ENCODE peak calls at places on chromosome 18, in eight cellular contexts. V is dermis microvascular lymphatic vessel endothelial cell, L is NCI-H146, Y is type B pancreatic cell, S is bronchial epithelial cell, C is ureter, E is endothelial cell, A is RCC 7860. P is an unnamed sample.

GRCh38 chr18:48006415-48007175 is 76.1 kb upstream of the SMAD2 start:
- DNase-seq in C (no peak), Y (no peak), S (no peak), A (no peak), L (no peak), E (no peak), V (no peak), P (no peak)

GRCh38 chr18:2883137-2883671 is 36.4 kb downstream of the EMILIN2 start:
- DNase-seq in Y (no peak), S (no peak), V (no peak), A (no peak), C (no peak), E (no peak), L (no peak), P (no peak)

GRCh38 chr18:75183524-75183923 is 25.4 kb downstream of the PTGR3 start:
- DNase-seq in A (peak; percentile 46), S (peak; percentile 95), Y (no peak), L (no peak), V (no peak), C (no peak), E (no peak), P (no peak)

GRCh38 chr18:44149706-44150105 is 531.0 kb upstream of the SETBP1 start:
- DNase-seq in S (peak; percentile 97), A (peak; percentile 75), C (no peak), L (no peak), E (no peak), V (no peak), Y (no peak), P (no peak)

GRCh38 chr18:22467760-22468553 is 50.2 kb upstream of the CTAGE1 start:
- DNase-seq in S (peak; percentile 99), Y (no peak), A (peak; percentile 97), L (no peak), V (no peak), E (no peak), C (no peak), P (no peak)

GRCh38 chr18:48994044-48994651 is 43.4 kb upstream of the SMAD7 start:
- DNase-seq in E (no peak), C (no peak), V (no peak), S (peak; percentile 82), A (peak; percentile 88), L (peak; percentile 47), Y (no peak), P (no peak)

GRCh38 chr18:1438458-1438910 is 533.8 kb downstream of the ADCYAP1 start:
- DNase-seq in L (no peak), A (no peak), C (no peak), V (no peak), E (no peak), S (no peak), Y (no peak), P (no peak)

GRCh38 chr18:62610509-62611394 is 87.9 kb downstream of the ZCCHC2 start:
- DNase-seq in C (no peak), L (peak; percentile 82), A (no peak), E (no peak), Y (no peak), V (no peak), S (no peak), P (no peak)

GRCh38 chr18:62812891-62813290 is 97.5 kb downstream of the PHLPP1 start:
- DNase-seq in A (no peak), V (no peak), C (no peak), S (no peak), E (no peak), Y (no peak), L (no peak), P (no peak)

GRCh38 chr18:40866013-40866644 is 1088.9 kb upstream of the PIK3C3 start:
- DNase-seq in Y (no peak), C (no peak), V (no peak), L (no peak), E (no peak), S (peak; percentile 78), A (peak; percentile 9), P (no peak)

GRCh38 chr18:61992285-61992684 is 99.5 kb upstream of the RNF152 start:
- DNase-seq in A (peak; percentile 72), S (peak; percentile 89), L (no peak), V (peak; percentile 48), Y (no peak), C (no peak), E (no peak), P (no peak)

P was measured in LNCaP clone FGC.